ENCODE peak calls at places on chromosomes 1 and 21, in seven cellular contexts. One of them, this sample, is unnamed.

GRCh38 chr1:202144510-202145324 is at the start of gene ARL8A:
- DNase-seq in breast epithelium: peak
- DNase-seq in PC-9: peak
- DNase-seq in sigmoid colon: peak
- DNase-seq in fibroblast of lung: no peak
- DNase-seq in neural progenitor cell: peak
- DNase-seq in pancreas: peak
- DNase-seq in this sample: no peak

GRCh38 chr21:42775891-42776290 is 103.4 kb downstream of the WDR4 start:
- DNase-seq in neural progenitor cell: no peak
- DNase-seq in breast epithelium: no peak
- DNase-seq in PC-9: no peak
- DNase-seq in fibroblast of lung: no peak
- DNase-seq in pancreas: no peak
- DNase-seq in sigmoid colon: no peak
- DNase-seq in this sample: no peak

GRCh38 chr1:48093696-48094518 is 96.7 kb upstream of the TRABD2B start:
- DNase-seq in neural progenitor cell: peak
- DNase-seq in pancreas: peak
- DNase-seq in PC-9: peak
- DNase-seq in breast epithelium: peak
- DNase-seq in fibroblast of lung: peak
- DNase-seq in sigmoid colon: no peak
- DNase-seq in this sample: no peak

GRCh38 chr1:201404722-201405483 is 5.8 kb upstream of the LAD1 start:
- DNase-seq in sigmoid colon: no peak
- DNase-seq in pancreas: no peak
- DNase-seq in neural progenitor cell: no peak
- DNase-seq in fibroblast of lung: no peak
- DNase-seq in PC-9: no peak
- DNase-seq in breast epithelium: no peak
- DNase-seq in this sample: no peak

GRCh38 chr21:42466700-42467612 is 29.1 kb downstream of the RSPH1 start:
- DNase-seq in sigmoid colon: no peak
- DNase-seq in fibroblast of lung: peak
- DNase-seq in pancreas: no peak
- DNase-seq in breast epithelium: no peak
- DNase-seq in neural progenitor cell: peak
- DNase-seq in PC-9: peak
- DNase-seq in this sample: no peak

GRCh38 chr21:33854604-33855003 is 61.0 kb downstream of the ATP5PO start:
- DNase-seq in fibroblast of lung: no peak
- DNase-seq in PC-9: peak
- DNase-seq in neural progenitor cell: no peak
- DNase-seq in sigmoid colon: no peak
- DNase-seq in breast epithelium: no peak
- DNase-seq in pancreas: no peak
- DNase-seq in this sample: no peak

GRCh38 chr1:210707300-210707699 is 378.6 kb downstream of the HHAT start:
- DNase-seq in breast epithelium: no peak
- DNase-seq in PC-9: no peak
- DNase-seq in fibroblast of lung: no peak
- DNase-seq in pancreas: no peak
- DNase-seq in neural progenitor cell: no peak
- DNase-seq in sigmoid colon: no peak
- DNase-seq in this sample: no peak

GRCh38 chr21:33948951-33949444 is 33.4 kb upstream of the ATP5PO start:
- DNase-seq in pancreas: no peak
- DNase-seq in neural progenitor cell: no peak
- DNase-seq in breast epithelium: no peak
- DNase-seq in sigmoid colon: no peak
- DNase-seq in fibroblast of lung: no peak
- DNase-seq in PC-9: no peak
- DNase-seq in this sample: no peak

GRCh38 chr1:155206891-155207577 is 663 bp downstream of the THBS3 start:
- DNase-seq in pancreas: peak
- DNase-seq in fibroblast of lung: peak
- DNase-seq in sigmoid colon: peak
- DNase-seq in PC-9: peak
- DNase-seq in breast epithelium: peak
- DNase-seq in neural progenitor cell: peak
- DNase-seq in this sample: peak

GRCh38 chr1:3064901-3065300 is 4.1 kb upstream of the PRDM16 start:
- DNase-seq in pancreas: no peak
- DNase-seq in neural progenitor cell: no peak
- DNase-seq in fibroblast of lung: no peak
- DNase-seq in sigmoid colon: peak
- DNase-seq in PC-9: no peak
- DNase-seq in breast epithelium: no peak
- DNase-seq in this sample: no peak

GRCh38 chr1:3066250-3066711 is 2.7 kb upstream of the PRDM16 start:
- DNase-seq in PC-9: peak
- DNase-seq in pancreas: peak
- DNase-seq in sigmoid colon: peak
- DNase-seq in neural progenitor cell: peak
- DNase-seq in breast epithelium: no peak
- DNase-seq in fibroblast of lung: peak
- DNase-seq in this sample: no peak

GRCh38 chr1:3065396-3065795 is 3.6 kb upstream of the PRDM16 start:
- DNase-seq in neural progenitor cell: no peak
- DNase-seq in breast epithelium: no peak
- DNase-seq in fibroblast of lung: no peak
- DNase-seq in pancreas: no peak
- DNase-seq in PC-9: no peak
- DNase-seq in sigmoid colon: peak
- DNase-seq in this sample: no peak

GRCh38 chr1:3066826-3067225 is 2.2 kb upstream of the PRDM16 start:
- DNase-seq in fibroblast of lung: no peak
- DNase-seq in sigmoid colon: peak
- DNase-seq in breast epithelium: no peak
- DNase-seq in neural progenitor cell: no peak
- DNase-seq in pancreas: peak
- DNase-seq in PC-9: no peak
- DNase-seq in this sample: no peak

GRCh38 chr1:3065797-3066196 is 3.2 kb upstream of the PRDM16 start:
- DNase-seq in sigmoid colon: peak
- DNase-seq in fibroblast of lung: no peak
- DNase-seq in breast epithelium: no peak
- DNase-seq in PC-9: no peak
- DNase-seq in pancreas: no peak
- DNase-seq in neural progenitor cell: no peak
- DNase-seq in this sample: no peak
- H3K4me3 ChIP-seq in sigmoid colon: no peak
- H3K4me3 ChIP-seq in fibroblast of lung: no peak
- H3K4me3 ChIP-seq in breast epithelium: no peak
- H3K4me3 ChIP-seq in PC-9: no peak
- H3K4me3 ChIP-seq in pancreas: peak
- H3K4me3 ChIP-seq in neural progenitor cell: no peak
- H3K4me3 ChIP-seq in this sample: no peak

GRCh38 chr1:106787511-106787910 is 269.0 kb upstream of the PRMT6 start:
- DNase-seq in breast epithelium: no peak
- DNase-seq in PC-9: no peak
- DNase-seq in pancreas: no peak
- DNase-seq in sigmoid colon: no peak
- DNase-seq in fibroblast of lung: no peak
- DNase-seq in neural progenitor cell: no peak
- DNase-seq in this sample: no peak
- TF ChIP-seq CTCF in breast epithelium: no peak
- TF ChIP-seq CTCF in PC-9: no peak
- TF ChIP-seq CTCF in pancreas: no peak
- TF ChIP-seq CTCF in sigmoid colon: no peak
- TF ChIP-seq CTCF in fibroblast of lung: no peak
- TF ChIP-seq CTCF in neural progenitor cell: no peak
- TF ChIP-seq CTCF in this sample: no peak

GRCh38 chr1:31371121-31371520 is 1.8 kb downstream of the FABP3 start:
- DNase-seq in pancreas: no peak
- DNase-seq in breast epithelium: no peak
- DNase-seq in neural progenitor cell: no peak
- DNase-seq in PC-9: no peak
- DNase-seq in sigmoid colon: no peak
- DNase-seq in fibroblast of lung: no peak
- DNase-seq in this sample: no peak
- H3K27ac ChIP-seq in pancreas: no peak
- H3K27ac ChIP-seq in breast epithelium: no peak
- H3K27ac ChIP-seq in neural progenitor cell: no peak
- H3K27ac ChIP-seq in PC-9: no peak
- H3K27ac ChIP-seq in sigmoid colon: peak
- H3K27ac ChIP-seq in fibroblast of lung: no peak
- H3K27ac ChIP-seq in this sample: no peak

DNA sequence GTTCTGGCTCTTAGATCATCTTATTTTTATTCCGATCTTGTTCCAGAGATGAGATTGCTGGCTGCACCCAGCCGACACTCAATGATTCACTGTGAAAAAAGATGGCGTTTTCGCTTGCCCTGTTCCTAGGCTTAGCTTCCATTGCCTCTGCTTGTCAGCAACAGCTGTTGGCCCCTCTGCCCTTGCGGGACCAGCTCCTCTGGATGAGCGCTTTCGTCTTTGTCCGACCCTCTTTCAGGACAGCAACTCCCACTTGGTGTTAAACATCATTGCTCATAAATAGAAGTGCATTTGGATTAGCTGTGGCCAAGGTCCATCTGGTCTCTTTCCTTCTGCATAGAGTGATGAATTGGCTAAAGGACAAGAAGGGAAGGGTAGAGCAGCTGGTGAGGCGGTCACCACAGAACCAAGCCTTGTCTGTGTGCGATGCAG is 43.5 kb upstream of the SCCPDH start:
- DNase-seq in PC-9: no peak
- DNase-seq in fibroblast of lung: no peak
- DNase-seq in breast epithelium: no peak
- DNase-seq in neural progenitor cell: no peak
- DNase-seq in pancreas: no peak
- DNase-seq in sigmoid colon: no peak
- DNase-seq in this sample: no peak
- H3K4me3 ChIP-seq in PC-9: no peak
- H3K4me3 ChIP-seq in fibroblast of lung: no peak
- H3K4me3 ChIP-seq in breast epithelium: no peak
- H3K4me3 ChIP-seq in neural progenitor cell: no peak
- H3K4me3 ChIP-seq in pancreas: no peak
- H3K4me3 ChIP-seq in sigmoid colon: no peak
- H3K4me3 ChIP-seq in this sample: no peak

GRCh38 chr1:1361982-1362423 is 3.6 kb upstream of the MXRA8 start:
- DNase-seq in neural progenitor cell: no peak
- DNase-seq in fibroblast of lung: peak
- DNase-seq in sigmoid colon: peak
- DNase-seq in breast epithelium: peak
- DNase-seq in pancreas: no peak
- DNase-seq in PC-9: no peak
- DNase-seq in this sample: peak
- TF ChIP-seq CTCF in neural progenitor cell: no peak
- TF ChIP-seq CTCF in fibroblast of lung: peak
- TF ChIP-seq CTCF in sigmoid colon: no peak
- TF ChIP-seq CTCF in breast epithelium: no peak
- TF ChIP-seq CTCF in pancreas: no peak
- TF ChIP-seq CTCF in PC-9: no peak
- TF ChIP-seq CTCF in this sample: peak

GRCh38 chr1:9128161-9128519 is 762 bp downstream of the GPR157 start:
- DNase-seq in PC-9: peak
- DNase-seq in neural progenitor cell: no peak
- DNase-seq in fibroblast of lung: no peak
- DNase-seq in breast epithelium: peak
- DNase-seq in pancreas: peak
- DNase-seq in sigmoid colon: peak
- DNase-seq in this sample: no peak
- H3K27ac ChIP-seq in PC-9: no peak
- H3K27ac ChIP-seq in neural progenitor cell: no peak
- H3K27ac ChIP-seq in fibroblast of lung: peak
- H3K27ac ChIP-seq in breast epithelium: peak
- H3K27ac ChIP-seq in pancreas: peak
- H3K27ac ChIP-seq in sigmoid colon: peak
- H3K27ac ChIP-seq in this sample: no peak

GRCh38 chr1:32250893-32251716 is at the start of gene LCK:
- DNase-seq in sigmoid colon: no peak
- DNase-seq in breast epithelium: no peak
- DNase-seq in PC-9: no peak
- DNase-seq in fibroblast of lung: no peak
- DNase-seq in neural progenitor cell: no peak
- DNase-seq in pancreas: no peak
- DNase-seq in this sample: no peak
- H3K4me3 ChIP-seq in sigmoid colon: no peak
- H3K4me3 ChIP-seq in breast epithelium: no peak
- H3K4me3 ChIP-seq in PC-9: no peak
- H3K4me3 ChIP-seq in fibroblast of lung: no peak
- H3K4me3 ChIP-seq in neural progenitor cell: no peak
- H3K4me3 ChIP-seq in pancreas: no peak
- H3K4me3 ChIP-seq in this sample: no peak

GRCh38 chr1:108569097-108569728 is 9.3 kb downstream of the EEIG2 start:
- DNase-seq in neural progenitor cell: no peak
- DNase-seq in fibroblast of lung: no peak
- DNase-seq in sigmoid colon: no peak
- DNase-seq in PC-9: no peak
- DNase-seq in breast epithelium: no peak
- DNase-seq in pancreas: no peak
- DNase-seq in this sample: no peak

GRCh38 chr1:108568589-108568988 is 8.7 kb downstream of the EEIG2 start:
- DNase-seq in sigmoid colon: no peak
- DNase-seq in neural progenitor cell: peak
- DNase-seq in PC-9: no peak
- DNase-seq in fibroblast of lung: no peak
- DNase-seq in breast epithelium: no peak
- DNase-seq in pancreas: no peak
- DNase-seq in this sample: no peak

GRCh38 chr1:108570998-108571401 is 11.1 kb downstream of the EEIG2 start:
- DNase-seq in sigmoid colon: no peak
- DNase-seq in fibroblast of lung: no peak
- DNase-seq in PC-9: no peak
- DNase-seq in neural progenitor cell: no peak
- DNase-seq in breast epithelium: peak
- DNase-seq in pancreas: no peak
- DNase-seq in this sample: no peak

GRCh38 chr1:108572182-108572581 is 12.3 kb downstream of the EEIG2 start:
- DNase-seq in PC-9: no peak
- DNase-seq in breast epithelium: no peak
- DNase-seq in fibroblast of lung: no peak
- DNase-seq in pancreas: no peak
- DNase-seq in sigmoid colon: no peak
- DNase-seq in neural progenitor cell: no peak
- DNase-seq in this sample: no peak

DNA sequence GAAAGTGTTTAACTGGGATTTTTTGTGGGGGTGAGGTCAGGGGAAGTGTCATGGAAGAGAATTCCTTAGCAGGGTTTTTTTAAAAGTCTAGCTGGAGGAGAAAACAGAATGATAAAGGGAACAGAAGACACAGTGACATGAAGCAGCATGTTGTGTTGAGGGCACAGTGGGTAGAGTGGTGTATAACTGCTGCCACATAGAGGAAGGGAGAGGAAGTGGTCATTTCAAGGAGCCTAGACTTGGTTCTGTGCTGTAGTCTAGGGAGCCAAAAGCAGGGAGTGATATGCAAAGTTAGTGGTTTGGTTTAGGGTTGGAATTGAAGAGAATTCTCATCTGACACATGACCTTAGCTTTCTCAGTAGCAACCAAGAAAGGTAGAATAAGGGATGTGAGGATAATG is 10.2 kb downstream of the EEIG2 start:
- DNase-seq in sigmoid colon: no peak
- DNase-seq in breast epithelium: no peak
- DNase-seq in neural progenitor cell: peak
- DNase-seq in fibroblast of lung: no peak
- DNase-seq in pancreas: no peak
- DNase-seq in PC-9: no peak
- DNase-seq in this sample: no peak
- TF ChIP-seq CTCF in sigmoid colon: no peak
- TF ChIP-seq CTCF in breast epithelium: peak
- TF ChIP-seq CTCF in neural progenitor cell: peak
- TF ChIP-seq CTCF in fibroblast of lung: peak
- TF ChIP-seq CTCF in pancreas: no peak
- TF ChIP-seq CTCF in PC-9: peak
- TF ChIP-seq CTCF in this sample: peak

This sample was measured in AG04450.